ENCODE peak calls at places on chromosomes 2 and 18, in four cellular contexts. R is CD8-positive, alpha-beta memory T cell; H is naive B cell; Y is brain microvascular endothelial cell. M is an unnamed sample.
A peak's percentile ranks its signal among the peaks of the same experiment; 100 is the strongest.

GRCh38 chr2:45992021-45992745 is 305.0 kb upstream of the EPAS1 start:
- DNase-seq in R (no peak), Y (peak; percentile 69), H (no peak), M (no peak)

GRCh38 chr18:73479472-73479871 is 611.7 kb upstream of the NETO1 start:
- DNase-seq in R (no peak), H (no peak), Y (peak; percentile 11), M (no peak)

GRCh38 chr2:188808921-188809320 is 165.3 kb upstream of the COL3A1 start:
- DNase-seq in H (no peak), Y (peak; percentile 74), R (no peak), M (no peak)

GRCh38 chr2:95025406-95026319 is at the start of gene MAL:
- DNase-seq in Y (no peak), H (no peak), R (peak; percentile 68), M (peak; percentile 23)

GRCh38 chr18:23307567-23308295 is 145.4 kb upstream of the RIOK3 start:
- DNase-seq in R (no peak), Y (peak; percentile 80), H (no peak), M (no peak)

GRCh38 chr2:127623388-127624320 is 22.3 kb upstream of the GPR17 start:
- DNase-seq in H (no peak), R (no peak), Y (peak; percentile 72), M (no peak)

GRCh38 chr2:86368181-86368824 is 30.9 kb upstream of the REEP1 start:
- DNase-seq in H (peak; percentile 19), R (peak; percentile 38), Y (peak; percentile 12), M (peak; percentile 84)

GRCh38 chr18:13257361-13257980 is 38.9 kb downstream of the LDLRAD4 start:
- DNase-seq in H (no peak), Y (no peak), R (no peak), M (no peak)

GRCh38 chr2:59584958-59585357 is 968.5 kb downstream of the BCL11A start:
- DNase-seq in Y (no peak), H (no peak), R (no peak), M (no peak)

GRCh38 chr2:140509765-140510164 is 1621.1 kb downstream of the LRP1B start:
- DNase-seq in R (no peak), H (no peak), Y (no peak), M (no peak)

GRCh38 chr2:69645926-69646325 is 2.4 kb upstream of the AAK1 start:
- DNase-seq in R (peak; percentile 70), H (no peak), Y (no peak), M (no peak)

GRCh38 chr2:105085525-105085924 is 47.7 kb downstream of the MRPS9 start:
- DNase-seq in R (no peak), H (no peak), Y (no peak), M (no peak)

GRCh38 chr2:19810637-19811036 is 91.1 kb downstream of the TTC32 start:
- DNase-seq in Y (no peak), R (no peak), H (no peak), M (no peak)

GRCh38 chr2:230944123-230944653 is 19.1 kb upstream of the GPR55 start:
- DNase-seq in H (no peak), Y (no peak), R (no peak), M (no peak)

GRCh38 chr2:95269036-95269680 is 5.1 kb upstream of the PROM2 start:
- DNase-seq in R (no peak), H (no peak), Y (no peak), M (no peak)

GRCh38 chr2:7795358-7796199 is 878.4 kb downstream of the RNF144A start:
- DNase-seq in H (no peak), R (peak; percentile 4), Y (no peak), M (no peak)

GRCh38 chr2:5980351-5981054 is 288.3 kb downstream of the SOX11 start:
- DNase-seq in H (no peak), Y (no peak), R (no peak), M (no peak)

GRCh38 chr2:204748286-204748685 is 203.0 kb downstream of the PARD3B start:
- DNase-seq in R (no peak), H (no peak), Y (no peak), M (no peak)

GRCh38 chr18:69469444-69469919 is 68.8 kb downstream of the DOK6 start:
- DNase-seq in R (peak; percentile 3), H (no peak), Y (no peak), M (peak; percentile 17)

GRCh38 chr2:42136832-42137821 is 32.0 kb upstream of the EML4 start:
- DNase-seq in R (no peak), H (no peak), Y (peak; percentile 14), M (no peak)

GRCh38 chr18:58186258-58186948 is 142.4 kb downstream of the NEDD4L start:
- DNase-seq in H (no peak), R (no peak), Y (peak; percentile 91), M (no peak)

GRCh38 chr2:23427350-23427749 is 42.4 kb downstream of the KLHL29 start:
- DNase-seq in H (no peak), R (no peak), Y (no peak), M (no peak)

M was measured in germinal center.